ENCODE peak calls at places on chromosomes 7 and 10, in ten cellular contexts. One of them, this sample, is unnamed.
A peak's percentile ranks its signal among the peaks of the same experiment; 100 is the strongest.

GRCh38 chr7:32518534-32519140 is 23.3 kb downstream of the AVL9 start:
- DNase-seq in NCI-H524: no peak
- DNase-seq in NCI-H1436: no peak
- DNase-seq in skeletal muscle cell: peak; percentile 49
- DNase-seq in stimulated activated CD4-positive, alpha-beta T cell treated with anti-CD3 and anti-CD28 coated beads, Interleukin-12 subunit alpha, Interleukin-12 subunit beta, amount 100 ng/mL, for 4 hours: no peak
- DNase-seq in activated T-cell treated with anti-CD3 and anti-CD28 coated beads for 4 hours: no peak
- DNase-seq in activated CD4-positive, alpha-beta T cell treated with anti-CD3 and anti-CD28 coated beads, Interleukin-2, amount 50 U/mL, for 1 hour: no peak
- DNase-seq in activated CD8-positive, alpha-beta memory T cell treated with anti-CD3 and anti-CD28 coated beads, Interleukin-2, amount 50 U/mL, for 48 hours: no peak
- DNase-seq in DND-41: no peak
- DNase-seq in neuronal stem cell: peak; percentile 51
- DNase-seq in this sample: no peak

GRCh38 chr7:101911011-101911799 is 93.8 kb downstream of the CUX1 start:
- DNase-seq in NCI-H524: no peak
- DNase-seq in NCI-H1436: no peak
- DNase-seq in skeletal muscle cell: no peak
- DNase-seq in stimulated activated CD4-positive, alpha-beta T cell treated with anti-CD3 and anti-CD28 coated beads, Interleukin-12 subunit alpha, Interleukin-12 subunit beta, amount 100 ng/mL, for 4 hours: no peak
- DNase-seq in activated T-cell treated with anti-CD3 and anti-CD28 coated beads for 4 hours: no peak
- DNase-seq in activated CD4-positive, alpha-beta T cell treated with anti-CD3 and anti-CD28 coated beads, Interleukin-2, amount 50 U/mL, for 1 hour: no peak
- DNase-seq in activated CD8-positive, alpha-beta memory T cell treated with anti-CD3 and anti-CD28 coated beads, Interleukin-2, amount 50 U/mL, for 48 hours: no peak
- DNase-seq in DND-41: no peak
- DNase-seq in neuronal stem cell: no peak
- DNase-seq in this sample: no peak

GRCh38 chr7:12385364-12385786 is 18.3 kb downstream of the VWDE start:
- DNase-seq in NCI-H524: peak; percentile 84
- DNase-seq in NCI-H1436: peak; percentile 64
- DNase-seq in skeletal muscle cell: no peak
- DNase-seq in stimulated activated CD4-positive, alpha-beta T cell treated with anti-CD3 and anti-CD28 coated beads, Interleukin-12 subunit alpha, Interleukin-12 subunit beta, amount 100 ng/mL, for 4 hours: no peak
- DNase-seq in activated T-cell treated with anti-CD3 and anti-CD28 coated beads for 4 hours: no peak
- DNase-seq in activated CD4-positive, alpha-beta T cell treated with anti-CD3 and anti-CD28 coated beads, Interleukin-2, amount 50 U/mL, for 1 hour: no peak
- DNase-seq in activated CD8-positive, alpha-beta memory T cell treated with anti-CD3 and anti-CD28 coated beads, Interleukin-2, amount 50 U/mL, for 48 hours: no peak
- DNase-seq in DND-41: no peak
- DNase-seq in neuronal stem cell: no peak
- DNase-seq in this sample: no peak

GRCh38 chr10:96863922-96864543 is 31.9 kb downstream of the LCOR start:
- DNase-seq in NCI-H524: no peak
- DNase-seq in NCI-H1436: peak; percentile 1
- DNase-seq in skeletal muscle cell: no peak
- DNase-seq in stimulated activated CD4-positive, alpha-beta T cell treated with anti-CD3 and anti-CD28 coated beads, Interleukin-12 subunit alpha, Interleukin-12 subunit beta, amount 100 ng/mL, for 4 hours: no peak
- DNase-seq in activated T-cell treated with anti-CD3 and anti-CD28 coated beads for 4 hours: no peak
- DNase-seq in activated CD4-positive, alpha-beta T cell treated with anti-CD3 and anti-CD28 coated beads, Interleukin-2, amount 50 U/mL, for 1 hour: no peak
- DNase-seq in activated CD8-positive, alpha-beta memory T cell treated with anti-CD3 and anti-CD28 coated beads, Interleukin-2, amount 50 U/mL, for 48 hours: no peak
- DNase-seq in DND-41: no peak
- DNase-seq in neuronal stem cell: no peak
- DNase-seq in this sample: no peak

GRCh38 chr10:61296161-61296560 is 157.0 kb downstream of the TMEM26 start:
- DNase-seq in NCI-H524: no peak
- DNase-seq in NCI-H1436: no peak
- DNase-seq in skeletal muscle cell: no peak
- DNase-seq in stimulated activated CD4-positive, alpha-beta T cell treated with anti-CD3 and anti-CD28 coated beads, Interleukin-12 subunit alpha, Interleukin-12 subunit beta, amount 100 ng/mL, for 4 hours: no peak
- DNase-seq in activated T-cell treated with anti-CD3 and anti-CD28 coated beads for 4 hours: no peak
- DNase-seq in activated CD4-positive, alpha-beta T cell treated with anti-CD3 and anti-CD28 coated beads, Interleukin-2, amount 50 U/mL, for 1 hour: no peak
- DNase-seq in activated CD8-positive, alpha-beta memory T cell treated with anti-CD3 and anti-CD28 coated beads, Interleukin-2, amount 50 U/mL, for 48 hours: no peak
- DNase-seq in DND-41: peak; percentile 73
- DNase-seq in neuronal stem cell: no peak
- DNase-seq in this sample: no peak

GRCh38 chr10:129968020-129968861 is 4.2 kb upstream of the EBF3 start:
- DNase-seq in NCI-H524: peak; percentile 45
- DNase-seq in NCI-H1436: no peak
- DNase-seq in skeletal muscle cell: no peak
- DNase-seq in stimulated activated CD4-positive, alpha-beta T cell treated with anti-CD3 and anti-CD28 coated beads, Interleukin-12 subunit alpha, Interleukin-12 subunit beta, amount 100 ng/mL, for 4 hours: no peak
- DNase-seq in activated T-cell treated with anti-CD3 and anti-CD28 coated beads for 4 hours: no peak
- DNase-seq in activated CD4-positive, alpha-beta T cell treated with anti-CD3 and anti-CD28 coated beads, Interleukin-2, amount 50 U/mL, for 1 hour: no peak
- DNase-seq in activated CD8-positive, alpha-beta memory T cell treated with anti-CD3 and anti-CD28 coated beads, Interleukin-2, amount 50 U/mL, for 48 hours: peak; percentile 57
- DNase-seq in DND-41: no peak
- DNase-seq in neuronal stem cell: peak; percentile 20
- DNase-seq in this sample: peak; percentile 24

GRCh38 chr10:124158592-124158991 is 65.2 kb upstream of the CHST15 start:
- DNase-seq in NCI-H524: no peak
- DNase-seq in NCI-H1436: no peak
- DNase-seq in skeletal muscle cell: no peak
- DNase-seq in stimulated activated CD4-positive, alpha-beta T cell treated with anti-CD3 and anti-CD28 coated beads, Interleukin-12 subunit alpha, Interleukin-12 subunit beta, amount 100 ng/mL, for 4 hours: no peak
- DNase-seq in activated T-cell treated with anti-CD3 and anti-CD28 coated beads for 4 hours: no peak
- DNase-seq in activated CD4-positive, alpha-beta T cell treated with anti-CD3 and anti-CD28 coated beads, Interleukin-2, amount 50 U/mL, for 1 hour: no peak
- DNase-seq in activated CD8-positive, alpha-beta memory T cell treated with anti-CD3 and anti-CD28 coated beads, Interleukin-2, amount 50 U/mL, for 48 hours: peak; percentile 6
- DNase-seq in DND-41: no peak
- DNase-seq in neuronal stem cell: no peak
- DNase-seq in this sample: no peak

GRCh38 chr10:35426657-35427056 is 90.3 kb downstream of the CCNY start:
- DNase-seq in NCI-H524: no peak
- DNase-seq in NCI-H1436: no peak
- DNase-seq in skeletal muscle cell: no peak
- DNase-seq in stimulated activated CD4-positive, alpha-beta T cell treated with anti-CD3 and anti-CD28 coated beads, Interleukin-12 subunit alpha, Interleukin-12 subunit beta, amount 100 ng/mL, for 4 hours: no peak
- DNase-seq in activated T-cell treated with anti-CD3 and anti-CD28 coated beads for 4 hours: no peak
- DNase-seq in activated CD4-positive, alpha-beta T cell treated with anti-CD3 and anti-CD28 coated beads, Interleukin-2, amount 50 U/mL, for 1 hour: no peak
- DNase-seq in activated CD8-positive, alpha-beta memory T cell treated with anti-CD3 and anti-CD28 coated beads, Interleukin-2, amount 50 U/mL, for 48 hours: no peak
- DNase-seq in DND-41: no peak
- DNase-seq in neuronal stem cell: no peak
- DNase-seq in this sample: no peak

GRCh38 chr10:46516660-46517416 is 39.6 kb downstream of the GPRIN2 start:
- DNase-seq in NCI-H524: no peak
- DNase-seq in NCI-H1436: no peak
- DNase-seq in skeletal muscle cell: peak; percentile 92
- DNase-seq in stimulated activated CD4-positive, alpha-beta T cell treated with anti-CD3 and anti-CD28 coated beads, Interleukin-12 subunit alpha, Interleukin-12 subunit beta, amount 100 ng/mL, for 4 hours: no peak
- DNase-seq in activated T-cell treated with anti-CD3 and anti-CD28 coated beads for 4 hours: no peak
- DNase-seq in activated CD4-positive, alpha-beta T cell treated with anti-CD3 and anti-CD28 coated beads, Interleukin-2, amount 50 U/mL, for 1 hour: no peak
- DNase-seq in activated CD8-positive, alpha-beta memory T cell treated with anti-CD3 and anti-CD28 coated beads, Interleukin-2, amount 50 U/mL, for 48 hours: peak; percentile 42
- DNase-seq in DND-41: peak; percentile 3
- DNase-seq in neuronal stem cell: no peak
- DNase-seq in this sample: no peak

GRCh38 chr10:92627845-92628480 is 35.0 kb downstream of the KIF11 start:
- DNase-seq in NCI-H524: no peak
- DNase-seq in NCI-H1436: no peak
- DNase-seq in skeletal muscle cell: no peak
- DNase-seq in stimulated activated CD4-positive, alpha-beta T cell treated with anti-CD3 and anti-CD28 coated beads, Interleukin-12 subunit alpha, Interleukin-12 subunit beta, amount 100 ng/mL, for 4 hours: no peak
- DNase-seq in activated T-cell treated with anti-CD3 and anti-CD28 coated beads for 4 hours: no peak
- DNase-seq in activated CD4-positive, alpha-beta T cell treated with anti-CD3 and anti-CD28 coated beads, Interleukin-2, amount 50 U/mL, for 1 hour: no peak
- DNase-seq in activated CD8-positive, alpha-beta memory T cell treated with anti-CD3 and anti-CD28 coated beads, Interleukin-2, amount 50 U/mL, for 48 hours: no peak
- DNase-seq in DND-41: no peak
- DNase-seq in neuronal stem cell: no peak
- DNase-seq in this sample: no peak

GRCh38 chr10:109992485-109992884 is 15.3 kb upstream of the ADD3 start:
- DNase-seq in NCI-H524: no peak
- DNase-seq in NCI-H1436: no peak
- DNase-seq in skeletal muscle cell: no peak
- DNase-seq in stimulated activated CD4-positive, alpha-beta T cell treated with anti-CD3 and anti-CD28 coated beads, Interleukin-12 subunit alpha, Interleukin-12 subunit beta, amount 100 ng/mL, for 4 hours: no peak
- DNase-seq in activated T-cell treated with anti-CD3 and anti-CD28 coated beads for 4 hours: no peak
- DNase-seq in activated CD4-positive, alpha-beta T cell treated with anti-CD3 and anti-CD28 coated beads, Interleukin-2, amount 50 U/mL, for 1 hour: no peak
- DNase-seq in activated CD8-positive, alpha-beta memory T cell treated with anti-CD3 and anti-CD28 coated beads, Interleukin-2, amount 50 U/mL, for 48 hours: no peak
- DNase-seq in DND-41: no peak
- DNase-seq in neuronal stem cell: no peak
- DNase-seq in this sample: no peak

GRCh38 chr10:98460837-98461499 is 14.2 kb upstream of the HPS1 start:
- DNase-seq in NCI-H524: no peak
- DNase-seq in NCI-H1436: no peak
- DNase-seq in skeletal muscle cell: peak; percentile 76
- DNase-seq in stimulated activated CD4-positive, alpha-beta T cell treated with anti-CD3 and anti-CD28 coated beads, Interleukin-12 subunit alpha, Interleukin-12 subunit beta, amount 100 ng/mL, for 4 hours: no peak
- DNase-seq in activated T-cell treated with anti-CD3 and anti-CD28 coated beads for 4 hours: no peak
- DNase-seq in activated CD4-positive, alpha-beta T cell treated with anti-CD3 and anti-CD28 coated beads, Interleukin-2, amount 50 U/mL, for 1 hour: no peak
- DNase-seq in activated CD8-positive, alpha-beta memory T cell treated with anti-CD3 and anti-CD28 coated beads, Interleukin-2, amount 50 U/mL, for 48 hours: no peak
- DNase-seq in DND-41: no peak
- DNase-seq in neuronal stem cell: no peak
- DNase-seq in this sample: no peak

GRCh38 chr10:22437620-22438588 is 92.6 kb downstream of the SPAG6 start:
- DNase-seq in NCI-H524: no peak
- DNase-seq in NCI-H1436: no peak
- DNase-seq in skeletal muscle cell: no peak
- DNase-seq in stimulated activated CD4-positive, alpha-beta T cell treated with anti-CD3 and anti-CD28 coated beads, Interleukin-12 subunit alpha, Interleukin-12 subunit beta, amount 100 ng/mL, for 4 hours: no peak
- DNase-seq in activated T-cell treated with anti-CD3 and anti-CD28 coated beads for 4 hours: peak; percentile 30
- DNase-seq in activated CD4-positive, alpha-beta T cell treated with anti-CD3 and anti-CD28 coated beads, Interleukin-2, amount 50 U/mL, for 1 hour: no peak
- DNase-seq in activated CD8-positive, alpha-beta memory T cell treated with anti-CD3 and anti-CD28 coated beads, Interleukin-2, amount 50 U/mL, for 48 hours: peak; percentile 66
- DNase-seq in DND-41: no peak
- DNase-seq in neuronal stem cell: no peak
- DNase-seq in this sample: no peak

GRCh38 chr10:3750884-3751283 is 34.1 kb downstream of the KLF6 start:
- DNase-seq in NCI-H524: no peak
- DNase-seq in NCI-H1436: no peak
- DNase-seq in skeletal muscle cell: no peak
- DNase-seq in stimulated activated CD4-positive, alpha-beta T cell treated with anti-CD3 and anti-CD28 coated beads, Interleukin-12 subunit alpha, Interleukin-12 subunit beta, amount 100 ng/mL, for 4 hours: no peak
- DNase-seq in activated T-cell treated with anti-CD3 and anti-CD28 coated beads for 4 hours: no peak
- DNase-seq in activated CD4-positive, alpha-beta T cell treated with anti-CD3 and anti-CD28 coated beads, Interleukin-2, amount 50 U/mL, for 1 hour: no peak
- DNase-seq in activated CD8-positive, alpha-beta memory T cell treated with anti-CD3 and anti-CD28 coated beads, Interleukin-2, amount 50 U/mL, for 48 hours: no peak
- DNase-seq in DND-41: no peak
- DNase-seq in neuronal stem cell: no peak
- DNase-seq in this sample: no peak

GRCh38 chr10:88557659-88558058 is 25.5 kb downstream of the RNLS start:
- DNase-seq in NCI-H524: no peak
- DNase-seq in NCI-H1436: no peak
- DNase-seq in skeletal muscle cell: peak; percentile 66
- DNase-seq in stimulated activated CD4-positive, alpha-beta T cell treated with anti-CD3 and anti-CD28 coated beads, Interleukin-12 subunit alpha, Interleukin-12 subunit beta, amount 100 ng/mL, for 4 hours: no peak
- DNase-seq in activated T-cell treated with anti-CD3 and anti-CD28 coated beads for 4 hours: no peak
- DNase-seq in activated CD4-positive, alpha-beta T cell treated with anti-CD3 and anti-CD28 coated beads, Interleukin-2, amount 50 U/mL, for 1 hour: no peak
- DNase-seq in activated CD8-positive, alpha-beta memory T cell treated with anti-CD3 and anti-CD28 coated beads, Interleukin-2, amount 50 U/mL, for 48 hours: no peak
- DNase-seq in DND-41: no peak
- DNase-seq in neuronal stem cell: no peak
- DNase-seq in this sample: no peak

GRCh38 chr10:62108768-62109430 is 159.7 kb downstream of the RTKN2 start:
- DNase-seq in NCI-H524: no peak
- DNase-seq in NCI-H1436: no peak
- DNase-seq in skeletal muscle cell: no peak
- DNase-seq in stimulated activated CD4-positive, alpha-beta T cell treated with anti-CD3 and anti-CD28 coated beads, Interleukin-12 subunit alpha, Interleukin-12 subunit beta, amount 100 ng/mL, for 4 hours: no peak
- DNase-seq in activated T-cell treated with anti-CD3 and anti-CD28 coated beads for 4 hours: no peak
- DNase-seq in activated CD4-positive, alpha-beta T cell treated with anti-CD3 and anti-CD28 coated beads, Interleukin-2, amount 50 U/mL, for 1 hour: no peak
- DNase-seq in activated CD8-positive, alpha-beta memory T cell treated with anti-CD3 and anti-CD28 coated beads, Interleukin-2, amount 50 U/mL, for 48 hours: no peak
- DNase-seq in DND-41: no peak
- DNase-seq in neuronal stem cell: no peak
- DNase-seq in this sample: no peak

GRCh38 chr7:133434246-133434865 is 181.5 kb downstream of the EXOC4 start:
- DNase-seq in NCI-H524: no peak
- DNase-seq in NCI-H1436: no peak
- DNase-seq in skeletal muscle cell: no peak
- DNase-seq in stimulated activated CD4-positive, alpha-beta T cell treated with anti-CD3 and anti-CD28 coated beads, Interleukin-12 subunit alpha, Interleukin-12 subunit beta, amount 100 ng/mL, for 4 hours: no peak
- DNase-seq in activated T-cell treated with anti-CD3 and anti-CD28 coated beads for 4 hours: no peak
- DNase-seq in activated CD4-positive, alpha-beta T cell treated with anti-CD3 and anti-CD28 coated beads, Interleukin-2, amount 50 U/mL, for 1 hour: no peak
- DNase-seq in activated CD8-positive, alpha-beta memory T cell treated with anti-CD3 and anti-CD28 coated beads, Interleukin-2, amount 50 U/mL, for 48 hours: no peak
- DNase-seq in DND-41: peak; percentile 26
- DNase-seq in neuronal stem cell: no peak
- DNase-seq in this sample: no peak

This sample was measured in endothelial cell.